ENCODE peak calls at places on chromosomes 13 and 19, in six cellular contexts. O is mucosa of gallbladder; W is memory B cell; K is MM.1S; V is stimulated activated CD8-positive, alpha-beta memory T cell treated with anti-CD3 and anti-CD28 coated beads, Interleukin-4, amount 100 ng/mL, for 4 hours; P is stimulated activated CD4-positive, alpha-beta T cell treated with anti-CD3 and anti-CD28 coated beads, TNF-alpha, amount 100 ng/mL, for 1 hour. I is an unnamed sample.
A peak's percentile ranks its signal among the peaks of the same experiment; 100 is the strongest.

GRCh38 chr19:11821474-11821873 is 7.4 kb downstream of the ZNF440 start:
- DNase-seq in P (no peak), K (no peak), V (no peak), O (no peak), W (no peak), I (no peak)

GRCh38 chr19:1119475-1120217 is 15.9 kb downstream of the GPX4 start:
- DNase-seq in K (no peak), O (no peak), P (no peak), V (no peak), W (no peak), I (no peak)

GRCh38 chr13:106153041-106153440 is 382.4 kb downstream of the EFNB2 start:
- DNase-seq in K (no peak), O (no peak), P (no peak), W (no peak), V (no peak), I (no peak)

GRCh38 chr13:64675256-64675892 is 2554.8 kb downstream of the PCDH9 start:
- DNase-seq in V (no peak), P (no peak), O (no peak), K (no peak), W (no peak), I (peak; percentile 4)

GRCh38 chr13:87680298-87680697 is 9.1 kb downstream of the SLITRK5 start:
- DNase-seq in O (no peak), K (peak; percentile 40), P (no peak), W (no peak), V (no peak), I (no peak)

GRCh38 chr19:11160119-11160768 is 4.7 kb upstream of the SPC24 start:
- DNase-seq in O (no peak), K (no peak), P (no peak), W (no peak), V (no peak), I (no peak)

GRCh38 chr19:10292206-10292788 is 2.5 kb downstream of the ICAM5 start:
- DNase-seq in O (peak; percentile 76), W (peak; percentile 68), K (peak; percentile 73), V (no peak), P (no peak), I (no peak)

GRCh38 chr19:50020481-50020880 is 4.7 kb downstream of the VRK3 start:
- DNase-seq in O (no peak), K (no peak), W (no peak), V (no peak), P (no peak), I (no peak)

GRCh38 chr19:46068345-46069258 is 27.8 kb upstream of the IGFL4 start:
- DNase-seq in O (no peak), K (no peak), P (no peak), W (no peak), V (no peak), I (peak; percentile 90)

GRCh38 chr13:28583661-28584091 is 75.3 kb upstream of the POMP start:
- DNase-seq in V (no peak), K (no peak), P (no peak), O (no peak), W (no peak), I (no peak)

GRCh38 chr19:45306040-45306439 is 16.6 kb downstream of the CKM start:
- DNase-seq in V (no peak), W (no peak), P (no peak), K (no peak), O (no peak), I (no peak)

GRCh38 chr19:35000647-35001501 is 751 bp downstream of the GRAMD1A start:
- DNase-seq in O (no peak), P (no peak), K (peak; percentile 41), W (peak; percentile 31), V (peak; percentile 29), I (no peak)

GRCh38 chr19:55647732-55648656 is at the start of gene CCDC106:
- DNase-seq in V (no peak), K (peak; percentile 30), O (no peak), W (peak; percentile 75), P (no peak), I (no peak)

GRCh38 chr13:79724348-79725103 is 243.6 kb downstream of the NDFIP2 start:
- DNase-seq in O (no peak), W (no peak), V (no peak), P (no peak), K (no peak), I (no peak)

GRCh38 chr19:40191836-40192646 is 815 bp downstream of the MAP3K10 start:
- DNase-seq in O (no peak), V (no peak), P (no peak), W (peak; percentile 22), K (peak; percentile 22), I (no peak)

GRCh38 chr19:30649934-30650614 is 277.9 kb downstream of the ZNF536 start:
- DNase-seq in O (peak; percentile 18), W (no peak), K (peak; percentile 47), V (no peak), P (no peak), I (peak; percentile 42)

GRCh38 chr13:110581489-110582185 is 20.1 kb upstream of the RAB20 start:
- DNase-seq in P (no peak), O (no peak), W (no peak), K (no peak), V (no peak), I (no peak)

GRCh38 chr19:5579697-5580096 is 11.9 kb upstream of the TINCR start:
- DNase-seq in V (no peak), P (no peak), W (no peak), K (no peak), O (no peak), I (no peak)

GRCh38 chr19:7476941-7477494 is 11.8 kb downstream of the PEX11G start:
- DNase-seq in W (no peak), V (no peak), P (no peak), K (no peak), O (no peak), I (no peak)

GRCh38 chr19:54312436-54313362 is at the start of gene LILRA5:
- DNase-seq in O (no peak), W (no peak), P (no peak), V (no peak), K (no peak), I (no peak)

GRCh38 chr19:55432355-55432959 is 10.6 kb downstream of the SHISA7 start:
- DNase-seq in V (no peak), P (no peak), O (no peak), K (no peak), W (no peak), I (no peak)

GRCh38 chr13:110593430-110594130 is 21.8 kb upstream of the NAXD start:
- DNase-seq in O (peak; percentile 21), V (no peak), K (peak; percentile 69), W (no peak), P (no peak), I (peak; percentile 38)

GRCh38 chr19:45587873-45588272 is 3.3 kb upstream of the OPA3 start:
- DNase-seq in W (no peak), P (no peak), O (no peak), V (no peak), K (no peak), I (no peak)

GRCh38 chr13:72255908-72256307 is 388.9 kb upstream of the DACH1 start:
- DNase-seq in V (no peak), P (no peak), O (peak; percentile 19), K (peak; percentile 61), W (no peak), I (peak; percentile 41)

GRCh38 chr13:99981115-99982020 is at the start of gene ZIC2:
- DNase-seq in V (no peak), P (no peak), W (no peak), O (no peak), K (peak; percentile 61), I (peak; percentile 85)

GRCh38 chr19:33859016-33859415 is 62.3 kb downstream of the KCTD15 start:
- DNase-seq in K (no peak), P (no peak), W (no peak), V (no peak), O (no peak), I (no peak)

GRCh38 chr19:4115050-4115817 is 8.7 kb downstream of the MAP2K2 start:
- DNase-seq in W (peak; percentile 35), K (peak; percentile 97), V (peak; percentile 14), P (peak; percentile 24), O (peak; percentile 25), I (no peak)

GRCh38 chr13:85806553-85807175 is 7.4 kb upstream of the SLITRK6 start:
- DNase-seq in O (no peak), V (no peak), W (no peak), K (peak; percentile 49), P (no peak), I (peak; percentile 62)

GRCh38 chr13:51768976-51769375 is 35.0 kb downstream of the DHRS12 start:
- DNase-seq in K (no peak), O (no peak), W (no peak), V (no peak), P (no peak), I (no peak)

GRCh38 chr13:47110833-47111240 is 214.0 kb upstream of the HTR2A start:
- DNase-seq in K (no peak), W (no peak), O (no peak), V (no peak), P (no peak), I (no peak)